ENCODE peak calls at places on chromosomes 6 and 20, in four cellular contexts. One of them, this sample, is unnamed.

GRCh38 chr20:44053046-44053445 is 133.9 kb downstream of the JPH2 start:
- DNase-seq in GM23248: no peak
- DNase-seq in tibial nerve: no peak
- DNase-seq in pancreas: no peak
- DNase-seq in this sample: no peak

GRCh38 chr6:121780325-121781313 is 345.2 kb downstream of the GJA1 start:
- DNase-seq in pancreas: peak; percentile 6
- DNase-seq in tibial nerve: peak; percentile 83
- DNase-seq in GM23248: peak; percentile 94
- DNase-seq in this sample: peak; percentile 71

GRCh38 chr6:152575621-152576150 is 61.5 kb downstream of the SYNE1 start:
- DNase-seq in tibial nerve: no peak
- DNase-seq in pancreas: no peak
- DNase-seq in GM23248: peak; percentile 72
- DNase-seq in this sample: no peak

GRCh38 chr6:163354085-163354484 is 60.4 kb upstream of the QKI start:
- DNase-seq in tibial nerve: no peak
- DNase-seq in GM23248: peak; percentile 85
- DNase-seq in pancreas: no peak
- DNase-seq in this sample: no peak

GRCh38 chr6:208379-208778 is 83.9 kb upstream of the DUSP22 start:
- DNase-seq in GM23248: no peak
- DNase-seq in pancreas: no peak
- DNase-seq in tibial nerve: no peak
- DNase-seq in this sample: no peak

GRCh38 chr6:54419885-54420284 is 111.6 kb downstream of the TINAG start:
- DNase-seq in tibial nerve: no peak
- DNase-seq in GM23248: peak; percentile 94
- DNase-seq in pancreas: no peak
- DNase-seq in this sample: no peak

GRCh38 chr6:142570221-142570671 is 268.4 kb downstream of the ADGRG6 start:
- DNase-seq in tibial nerve: no peak
- DNase-seq in GM23248: peak; percentile 60
- DNase-seq in pancreas: no peak
- DNase-seq in this sample: no peak

GRCh38 chr20:10603378-10603777 is 70.4 kb downstream of the JAG1 start:
- DNase-seq in tibial nerve: no peak
- DNase-seq in pancreas: no peak
- DNase-seq in GM23248: no peak
- DNase-seq in this sample: no peak

GRCh38 chr6:45045253-45045601 is 282.9 kb upstream of the RUNX2 start:
- DNase-seq in tibial nerve: no peak
- DNase-seq in GM23248: no peak
- DNase-seq in pancreas: no peak
- DNase-seq in this sample: no peak

GRCh38 chr6:41021832-41022231 is 17.2 kb downstream of the UNC5CL start:
- DNase-seq in pancreas: peak; percentile 68
- DNase-seq in GM23248: peak; percentile 65
- DNase-seq in tibial nerve: no peak
- DNase-seq in this sample: no peak

GRCh38 chr20:59776059-59776603 is 157.3 kb downstream of the SYCP2 start:
- DNase-seq in tibial nerve: no peak
- DNase-seq in pancreas: no peak
- DNase-seq in GM23248: no peak
- DNase-seq in this sample: no peak

GRCh38 chr6:137389150-137389664 is 105.0 kb downstream of the OLIG3 start:
- DNase-seq in GM23248: no peak
- DNase-seq in pancreas: no peak
- DNase-seq in tibial nerve: peak; percentile 18
- DNase-seq in this sample: no peak

GRCh38 chr6:167306401-167306998 is 15.4 kb downstream of the UNC93A start:
- DNase-seq in pancreas: no peak
- DNase-seq in GM23248: no peak
- DNase-seq in tibial nerve: no peak
- DNase-seq in this sample: no peak

GRCh38 chr6:30263734-30264133 is 50.5 kb upstream of the TRIM26 start:
- DNase-seq in GM23248: peak; percentile 68
- DNase-seq in pancreas: no peak
- DNase-seq in tibial nerve: no peak
- DNase-seq in this sample: no peak

GRCh38 chr6:30267423-30267822 is 54.2 kb upstream of the TRIM26 start:
- DNase-seq in tibial nerve: no peak
- DNase-seq in GM23248: no peak
- DNase-seq in pancreas: no peak
- DNase-seq in this sample: no peak

GRCh38 chr6:30265166-30265565 is 52.0 kb upstream of the TRIM26 start:
- DNase-seq in GM23248: peak; percentile 22
- DNase-seq in tibial nerve: no peak
- DNase-seq in pancreas: no peak
- DNase-seq in this sample: no peak

GRCh38 chr6:30265594-30265993 is 52.4 kb upstream of the TRIM26 start:
- DNase-seq in GM23248: no peak
- DNase-seq in pancreas: no peak
- DNase-seq in tibial nerve: no peak
- DNase-seq in this sample: no peak

GRCh38 chr6:30264731-30265130 is 51.5 kb upstream of the TRIM26 start:
- DNase-seq in pancreas: no peak
- DNase-seq in GM23248: peak; percentile 79
- DNase-seq in tibial nerve: no peak
- DNase-seq in this sample: no peak
- H3K36me3 ChIP-seq in pancreas: no peaks in the 10 kb centered on the region
- H3K36me3 ChIP-seq in GM23248: no peaks in the 10 kb centered on the region
- H3K36me3 ChIP-seq in tibial nerve: peaks cover 6% of the 10 kb centered on the region
- H3K36me3 ChIP-seq in this sample: no peaks in the 10 kb centered on the region

GRCh38 chr6:140809694-140810101 is 1323.0 kb upstream of the GJE1 start:
- DNase-seq in pancreas: no peak
- DNase-seq in tibial nerve: no peak
- DNase-seq in GM23248: no peak
- DNase-seq in this sample: no peak
- H3K27ac ChIP-seq in pancreas: no peak overlapping the region
- H3K27ac ChIP-seq in tibial nerve: no peak overlapping the region
- H3K27ac ChIP-seq in GM23248: no peak overlapping the region
- H3K27ac ChIP-seq in this sample: no peak overlapping the region

DNA sequence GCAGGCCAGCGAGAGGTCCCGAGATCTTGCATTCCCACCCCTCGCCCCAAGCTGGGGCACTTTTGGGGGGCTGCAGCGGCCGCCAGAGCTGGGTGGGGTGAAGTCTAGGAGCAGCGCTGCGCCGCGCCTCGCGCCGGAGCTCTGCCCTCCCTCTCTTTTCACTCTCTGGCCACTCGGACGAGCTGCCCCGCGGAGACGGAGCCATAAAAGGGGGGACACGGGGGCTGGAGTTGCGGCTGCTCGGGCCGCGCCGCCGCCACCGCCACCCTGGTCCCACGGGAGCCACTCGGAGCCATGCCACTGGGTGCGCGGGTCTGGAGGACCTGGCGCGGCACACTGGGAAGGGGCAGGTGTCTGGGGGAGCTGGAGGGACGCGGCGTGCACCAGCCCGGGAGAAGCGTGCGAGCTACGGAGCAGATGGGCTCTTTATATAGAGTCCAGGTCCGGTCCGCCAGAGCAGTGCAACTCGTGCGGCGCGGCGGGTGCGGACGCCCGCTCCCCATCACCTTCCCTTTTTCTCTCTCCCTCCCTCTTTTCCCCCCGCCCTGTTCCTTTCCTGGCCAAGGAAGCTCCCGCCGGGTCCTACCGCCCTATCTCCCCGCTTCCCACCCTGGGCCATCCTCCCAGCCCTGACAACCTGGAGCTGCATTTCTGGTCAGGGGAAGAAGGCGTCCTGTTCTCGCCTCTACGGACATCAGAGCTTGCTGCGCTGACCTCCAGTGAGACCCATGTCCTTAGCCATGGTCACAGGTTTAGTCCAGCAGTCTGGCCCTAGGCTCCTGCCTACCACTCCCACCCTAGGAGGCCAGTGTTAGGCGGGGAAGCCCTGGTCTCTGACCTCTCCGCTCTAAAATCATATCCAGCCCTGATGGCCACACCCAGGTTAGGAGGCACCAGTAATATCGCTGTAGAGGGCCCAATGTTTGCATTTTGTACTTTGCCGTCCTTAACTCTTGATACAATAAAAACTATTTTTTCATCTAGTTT is 883 bp upstream of the HTR1B start:
- DNase-seq in tibial nerve: no peak
- DNase-seq in GM23248: no peak
- DNase-seq in pancreas: no peak
- DNase-seq in this sample: no peak
- H3K4me3 ChIP-seq in tibial nerve: peak overlapping the region; percentile 28
- H3K4me3 ChIP-seq in GM23248: peak overlapping the region; percentile 62
- H3K4me3 ChIP-seq in pancreas: peak overlapping the region; percentile 26
- H3K4me3 ChIP-seq in this sample: peak overlapping the region; percentile 40

GRCh38 chr20:34999021-34999451 is 43.4 kb downstream of the MYH7B start:
- DNase-seq in pancreas: no peak
- DNase-seq in tibial nerve: no peak
- DNase-seq in GM23248: no peak
- DNase-seq in this sample: no peak

GRCh38 chr20:34997171-34997570 is 41.5 kb downstream of the MYH7B start:
- DNase-seq in tibial nerve: no peak
- DNase-seq in GM23248: no peak
- DNase-seq in pancreas: no peak
- DNase-seq in this sample: peak; percentile 55

GRCh38 chr20:34996243-34996984 is 40.7 kb downstream of the MYH7B start:
- DNase-seq in pancreas: no peak
- DNase-seq in tibial nerve: no peak
- DNase-seq in GM23248: no peak
- DNase-seq in this sample: no peak

GRCh38 chr20:34998331-34998950 is 42.8 kb downstream of the MYH7B start:
- DNase-seq in GM23248: no peak
- DNase-seq in pancreas: no peak
- DNase-seq in tibial nerve: no peak
- DNase-seq in this sample: no peak

GRCh38 chr20:34997774-34998173 is 42.1 kb downstream of the MYH7B start:
- DNase-seq in GM23248: no peak
- DNase-seq in pancreas: no peak
- DNase-seq in tibial nerve: no peak
- DNase-seq in this sample: no peak
- H3K36me3 ChIP-seq in GM23248: no peaks in the 10 kb centered on the region
- H3K36me3 ChIP-seq in pancreas: no peaks in the 10 kb centered on the region
- H3K36me3 ChIP-seq in tibial nerve: peaks cover 100% of the 10 kb centered on the region
- H3K36me3 ChIP-seq in this sample: peaks cover 14% of the 10 kb centered on the region

GRCh38 chr6:42441059-42441471 is 10.7 kb downstream of the TRERF1 start:
- DNase-seq in GM23248: peak; percentile 44
- DNase-seq in tibial nerve: peak; percentile 19
- DNase-seq in pancreas: no peak
- DNase-seq in this sample: no peak
- H3K27ac ChIP-seq in GM23248: no peak overlapping the region
- H3K27ac ChIP-seq in tibial nerve: peak overlapping the region; percentile 72
- H3K27ac ChIP-seq in pancreas: peak overlapping the region; percentile 33
- H3K27ac ChIP-seq in this sample: peak overlapping the region; percentile 37

GRCh38 chr20:62406635-62407176 is 379 bp downstream of the CABLES2 start:
- DNase-seq in tibial nerve: no peak
- DNase-seq in pancreas: no peak
- DNase-seq in GM23248: no peak
- DNase-seq in this sample: peak; percentile 33

GRCh38 chr20:62405108-62405980 is 1.7 kb downstream of the CABLES2 start:
- DNase-seq in GM23248: peak; percentile 54
- DNase-seq in pancreas: no peak
- DNase-seq in tibial nerve: peak; percentile 33
- DNase-seq in this sample: peak; percentile 50

GRCh38 chr20:62407221-62407992 is at the start of gene CABLES2:
- DNase-seq in GM23248: peak; percentile 98
- DNase-seq in pancreas: peak; percentile 92
- DNase-seq in tibial nerve: peak; percentile 85
- DNase-seq in this sample: peak; percentile 95

GRCh38 chr20:62404761-62405107 is 2.4 kb downstream of the CABLES2 start:
- DNase-seq in GM23248: no peak
- DNase-seq in tibial nerve: no peak
- DNase-seq in pancreas: no peak
- DNase-seq in this sample: no peak

DNA sequence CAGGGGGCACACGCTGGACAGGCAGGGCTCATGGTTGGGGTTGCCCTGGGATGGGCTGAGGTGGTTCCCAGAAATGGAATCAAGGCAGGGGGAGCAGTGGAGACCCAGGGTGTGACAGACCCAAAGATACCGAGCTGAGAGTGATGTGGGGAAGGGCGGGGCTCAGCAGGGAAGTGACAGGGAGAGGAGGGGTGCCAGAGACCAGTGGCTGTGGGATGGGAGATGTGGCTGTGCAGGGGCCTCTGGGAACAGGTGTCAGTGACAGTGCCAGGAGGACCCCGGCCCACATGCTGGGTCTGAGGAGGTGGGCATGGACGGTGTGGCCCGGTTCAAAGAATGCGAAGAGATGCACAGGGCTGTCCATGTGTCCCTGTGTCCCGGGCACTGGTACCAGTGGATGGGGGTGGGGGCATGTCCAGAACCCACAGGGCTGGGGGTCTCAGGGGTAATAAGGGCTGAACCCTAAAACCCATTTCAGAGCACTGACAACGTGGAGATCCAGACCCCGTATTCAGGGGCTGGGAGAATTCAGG is 1.0 kb downstream of the CABLES2 start:
- DNase-seq in GM23248: no peak
- DNase-seq in tibial nerve: no peak
- DNase-seq in pancreas: no peak
- DNase-seq in this sample: no peak
- H3K4me3 ChIP-seq in GM23248: peak overlapping the region; percentile 79
- H3K4me3 ChIP-seq in tibial nerve: peak overlapping the region; percentile 50
- H3K4me3 ChIP-seq in pancreas: no peak overlapping the region
- H3K4me3 ChIP-seq in this sample: peak overlapping the region; percentile 70

DNA sequence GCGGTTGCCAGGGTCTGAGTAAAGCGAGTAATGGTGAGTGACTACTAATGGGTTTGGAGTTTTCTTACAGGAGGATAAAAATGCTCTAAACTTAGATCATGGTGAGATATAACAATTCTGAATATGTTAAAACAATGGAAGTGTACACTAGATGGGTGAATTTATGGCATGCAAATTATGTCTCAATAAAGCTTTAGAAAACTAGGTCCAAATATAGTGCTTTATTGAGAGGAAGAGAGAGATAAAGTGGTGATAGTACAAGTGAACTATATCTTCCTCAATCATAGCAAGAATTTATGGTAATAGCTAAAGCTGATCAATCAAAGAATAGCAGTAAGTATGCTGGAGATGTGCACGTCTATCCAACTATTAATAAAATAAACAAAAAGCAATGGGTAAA is 23.9 kb downstream of the SRPK1 start:
- DNase-seq in tibial nerve: no peak
- DNase-seq in GM23248: no peak
- DNase-seq in pancreas: no peak
- DNase-seq in this sample: no peak
- H3K36me3 ChIP-seq in tibial nerve: peaks cover 15% of the 10 kb centered on the region
- H3K36me3 ChIP-seq in GM23248: no peaks in the 10 kb centered on the region
- H3K36me3 ChIP-seq in pancreas: no peaks in the 10 kb centered on the region
- H3K36me3 ChIP-seq in this sample: no peaks in the 10 kb centered on the region

GRCh38 chr6:56724455-56724854 is 81.8 kb upstream of the DST start:
- DNase-seq in pancreas: no peak
- DNase-seq in GM23248: peak; percentile 75
- DNase-seq in tibial nerve: no peak
- DNase-seq in this sample: no peak
- H3K27ac ChIP-seq in pancreas: no peak overlapping the region
- H3K27ac ChIP-seq in GM23248: peak overlapping the region; percentile 54
- H3K27ac ChIP-seq in tibial nerve: no peak overlapping the region
- H3K27ac ChIP-seq in this sample: no peak overlapping the region

DNA sequence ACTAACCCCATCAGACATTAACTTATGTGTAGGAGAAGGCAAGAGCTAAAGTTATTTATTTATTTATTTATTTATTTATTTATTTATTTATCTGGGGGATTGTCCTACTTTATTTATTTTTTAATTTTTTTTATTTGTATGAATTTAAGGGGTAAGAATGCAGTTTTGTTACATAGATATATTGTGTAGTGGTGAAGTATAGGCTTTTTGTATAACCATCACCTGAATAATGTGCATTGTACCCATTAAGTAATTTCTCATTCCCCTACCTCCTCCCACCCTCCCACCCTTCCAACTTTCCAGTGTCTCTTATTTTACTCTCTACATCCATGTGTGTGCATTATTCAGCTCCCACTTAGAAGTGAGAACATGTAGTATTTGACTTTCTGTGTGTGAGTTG is 51.6 kb downstream of the SPTLC3 start:
- DNase-seq in tibial nerve: no peak
- DNase-seq in GM23248: no peak
- DNase-seq in pancreas: no peak
- DNase-seq in this sample: no peak
- H3K4me3 ChIP-seq in tibial nerve: no peak overlapping the region
- H3K4me3 ChIP-seq in GM23248: no peak overlapping the region
- H3K4me3 ChIP-seq in pancreas: no peak overlapping the region
- H3K4me3 ChIP-seq in this sample: no peak overlapping the region

This sample was measured in heart right ventricle.